ENCODE peak calls at places on chromosome 18, in five cellular contexts. G, W, J, C and U are unnamed samples.

GRCh38 chr18:46414863-46415262 is 242.2 kb downstream of the LOXHD1 start:
- DNase-seq in J (no peak), G (no peak), W (no peak), C (no peak), U (no peak)

GRCh38 chr18:46324556-46324955 is 220.4 kb downstream of the HAUS1 start:
- DNase-seq in J (no peak), W (no peak), C (peak), G (peak), U (no peak)

GRCh38 chr18:24536326-24536725 is 75.9 kb downstream of the HRH4 start:
- DNase-seq in C (no peak), J (no peak), G (peak), W (no peak), U (no peak)

GRCh38 chr18:36809590-36810381 is 19.0 kb downstream of the TPGS2 start:
- DNase-seq in G (peak), W (no peak), C (peak), J (peak), U (no peak)

GRCh38 chr18:55418439-55418838 is 169.6 kb downstream of the TCF4 start:
- DNase-seq in G (no peak), C (no peak), J (no peak), W (no peak), U (no peak)

GRCh38 chr18:21903688-21904087 is 163.1 kb downstream of the MIB1 start:
- DNase-seq in W (no peak), J (no peak), G (no peak), C (no peak), U (no peak)

GRCh38 chr18:58638446-58638845 is 9.6 kb upstream of the ALPK2 start:
- DNase-seq in W (no peak), J (no peak), C (no peak), G (no peak), U (no peak)

GRCh38 chr18:23932385-23933067 is 82.0 kb upstream of the TTC39C start:
- DNase-seq in G (peak), W (no peak), J (no peak), C (no peak), U (no peak)

GRCh38 chr18:78547817-78548216 is 431.8 kb upstream of the SALL3 start:
- DNase-seq in C (no peak), G (no peak), J (no peak), W (no peak), U (no peak)

GRCh38 chr18:3177902-3178687 is 41.7 kb downstream of the MYOM1 start:
- DNase-seq in W (no peak), J (peak), C (no peak), G (no peak), U (peak)

GRCh38 chr18:62710417-62710816 is 4.9 kb upstream of the PHLPP1 start:
- DNase-seq in J (no peak), W (no peak), C (peak), G (peak), U (no peak)

GRCh38 chr18:23283933-23284430 is 148.7 kb downstream of the CABLES1 start:
- DNase-seq in J (no peak), C (peak), G (peak), W (no peak), U (no peak)

GRCh38 chr18:49788327-49788908 is 24.9 kb downstream of the ACAA2 start:
- DNase-seq in C (peak), G (peak), J (no peak), W (no peak), U (no peak)

GRCh38 chr18:70322928-70323327 is 34.1 kb downstream of the SOCS6 start:
- DNase-seq in W (no peak), C (peak), G (peak), J (no peak), U (no peak)

GRCh38 chr18:23406271-23406787 is 46.8 kb upstream of the RIOK3 start:
- DNase-seq in C (peak), W (no peak), G (peak), J (no peak), U (no peak)

GRCh38 chr18:7921938-7922587 is 354.9 kb downstream of the PTPRM start:
- DNase-seq in W (no peak), C (peak), G (peak), J (no peak), U (no peak)

GRCh38 chr18:7924616-7925015 is 357.5 kb downstream of the PTPRM start:
- DNase-seq in C (no peak), W (no peak), J (no peak), G (no peak), U (no peak)

GRCh38 chr18:70221156-70221910 is 15.8 kb upstream of the RTTN start:
- DNase-seq in G (no peak), W (no peak), J (no peak), C (no peak), U (no peak)

GRCh38 chr18:9101730-9102390 is 639 bp upstream of the NDUFV2 start:
- DNase-seq in J (no peak), G (peak), W (no peak), C (peak), U (no peak)

GRCh38 chr18:76491801-76492668 is 3.0 kb downstream of the ZNF516 start:
- DNase-seq in J (no peak), W (no peak), G (peak), C (peak), U (no peak)

GRCh38 chr18:56891116-56891515 is 240.0 kb downstream of the WDR7 start:
- DNase-seq in W (no peak), J (no peak), C (no peak), G (peak), U (no peak)

GRCh38 chr18:13809521-13810252 is 14.3 kb upstream of the MC5R start:
- DNase-seq in J (no peak), G (no peak), C (peak), W (no peak), U (no peak)

GRCh38 chr18:13619505-13620205 is 106.7 kb downstream of the FAM210A start:
- DNase-seq in G (no peak), W (peak), J (no peak), C (no peak), U (no peak)

GRCh38 chr18:56248613-56249235 is 389.7 kb downstream of the TXNL1 start:
- DNase-seq in W (no peak), C (no peak), G (no peak), J (peak), U (no peak)

GRCh38 chr18:54392621-54393023 is 34.9 kb downstream of the C18orf54 start:
- DNase-seq in G (peak), C (peak), J (peak), W (no peak), U (no peak)

GRCh38 chr18:31206787-31207381 is 44.2 kb upstream of the DSC1 start:
- DNase-seq in G (no peak), J (peak), C (peak), W (peak), U (no peak)

GRCh38 chr18:27619259-27619772 is 434.2 kb upstream of the CHST9 start:
- DNase-seq in J (no peak), C (no peak), W (no peak), G (no peak), U (no peak)

GRCh38 chr18:45384137-45384998 is 230.9 kb upstream of the SLC14A2 start:
- DNase-seq in W (no peak), G (peak), C (peak), J (peak), U (no peak)

GRCh38 chr18:9792565-9793226 is 84.6 kb downstream of the RAB31 start:
- DNase-seq in J (peak), G (no peak), W (no peak), C (peak), U (no peak)

GRCh38 chr18:59232309-59233016 is 12.5 kb downstream of the GRP start:
- DNase-seq in G (no peak), W (no peak), C (no peak), J (no peak), U (no peak)

GRCh38 chr18:49814147-49814499 is 790 bp upstream of the ACAA2 start:
- DNase-seq in G (peak), J (no peak), W (peak), C (peak), U (no peak)

GRCh38 chr18:79971986-79972385 is 7.5 kb downstream of the HSBP1L1 start:
- DNase-seq in G (no peak), C (no peak), J (no peak), W (no peak), U (no peak)

GRCh38 chr18:69787825-69788547 is 159.7 kb downstream of the CD226 start:
- DNase-seq in G (peak), J (no peak), C (peak), W (no peak), U (no peak)

GRCh38 chr18:47615043-47615442 is 315.4 kb downstream of the SMAD2 start:
- DNase-seq in W (no peak), G (no peak), C (no peak), J (no peak), U (no peak)

GRCh38 chr18:47613929-47614328 is 316.5 kb downstream of the SMAD2 start:
- DNase-seq in J (no peak), W (no peak), G (no peak), C (no peak), U (no peak)

GRCh38 chr18:47619771-47620170 is 310.7 kb downstream of the SMAD2 start:
- DNase-seq in J (no peak), G (no peak), W (no peak), C (no peak), U (no peak)

DNA sequence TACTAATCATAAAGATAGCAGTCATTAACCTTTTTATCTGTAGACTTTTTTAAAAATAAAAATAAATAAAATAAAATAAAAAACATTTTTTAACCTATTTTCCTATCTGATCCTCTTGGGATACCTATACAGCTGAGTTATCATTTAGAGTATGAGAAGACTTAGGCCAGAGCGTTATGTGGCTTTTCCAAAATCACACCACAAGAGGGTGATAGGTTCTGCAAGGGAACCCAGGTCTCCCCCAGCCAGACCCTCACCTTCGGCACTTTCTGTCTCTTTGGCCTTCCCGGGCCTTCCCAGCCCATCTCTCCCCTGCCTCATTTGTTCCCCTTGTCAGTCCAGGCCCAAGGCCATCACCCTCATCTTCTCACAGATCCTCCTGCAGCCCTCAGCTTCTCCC is 311.7 kb downstream of the SMAD2 start:
- DNase-seq in C (no peak), W (no peak), G (no peak), J (no peak), U (no peak)
- TF ChIP-seq CTCF in C (no peak), W (no peak), G (no peak), J (no peak), U (no peak)

DNA sequence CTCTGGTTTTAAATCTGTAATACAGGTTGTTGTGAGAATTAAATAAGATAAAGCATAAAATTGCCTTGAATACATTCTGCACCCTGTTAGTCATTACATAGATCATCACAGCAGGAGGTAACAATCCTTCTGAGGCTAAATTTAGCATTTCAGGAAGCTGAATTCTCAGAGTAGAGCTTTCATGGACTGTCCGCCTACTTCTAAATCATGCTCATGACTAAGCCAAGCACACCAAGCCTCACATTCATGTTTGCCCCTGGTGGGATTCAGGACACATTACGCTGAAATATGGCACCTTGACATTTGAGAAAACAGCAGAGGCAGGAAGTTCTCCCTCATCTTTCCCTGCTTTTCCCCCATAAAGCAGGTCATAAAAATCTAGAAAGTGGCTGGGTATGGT is 16.6 kb upstream of the PIK3C3 start:
- DNase-seq in W (no peak), J (no peak), G (peak), C (peak), U (no peak)
- TF ChIP-seq CTCF in W (no peak), J (no peak), G (no peak), C (no peak), U (no peak)

DNA sequence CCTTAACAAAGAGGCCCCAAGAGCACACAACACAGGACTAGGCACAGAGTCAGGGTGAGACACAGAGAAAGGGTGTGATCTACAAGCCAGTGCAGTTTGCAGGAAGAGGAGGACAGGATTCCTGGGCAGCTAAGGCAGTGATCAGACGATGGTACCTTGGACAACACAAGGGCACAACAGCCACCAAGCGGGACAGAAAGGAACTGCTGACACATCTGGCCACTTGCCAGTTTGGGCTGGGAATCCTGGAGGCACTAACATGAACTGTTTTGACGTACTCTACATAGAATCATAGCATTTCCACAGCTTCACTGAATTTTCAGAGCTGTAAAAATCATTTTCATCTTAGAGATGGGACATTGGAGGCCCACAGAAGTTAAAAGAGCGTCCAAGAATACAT is 221.5 kb upstream of the SLC35G4 start:
- DNase-seq in J (peak), W (no peak), C (peak), G (peak), U (no peak)
- TF ChIP-seq CTCF in J (peak), W (peak), C (peak), G (no peak), U (no peak)

GRCh38 chr18:32577561-32577960 is 106.9 kb upstream of the GAREM1 start:
- DNase-seq in J (no peak), G (no peak), W (no peak), C (no peak), U (no peak)

GRCh38 chr18:32576296-32576916 is 105.7 kb upstream of the GAREM1 start:
- DNase-seq in J (no peak), G (peak), C (peak), W (no peak), U (no peak)
- TF ChIP-seq CTCF in J (no peak), G (no peak), C (peak), W (no peak), U (no peak)

GRCh38 chr18:26089247-26090129 is 925 bp downstream of the SS18 start:
- DNase-seq in C (peak), J (peak), G (peak), W (no peak), U (no peak)

GRCh38 chr18:26090130-26091046 is at the start of gene SS18:
- DNase-seq in C (peak), G (peak), W (peak), J (peak), U (peak)

GRCh38 chr18:26091047-26091630 is 726 bp upstream of the SS18 start:
- DNase-seq in W (no peak), G (no peak), J (peak), C (no peak), U (no peak)

GRCh38 chr18:26086959-26087358 is 3.5 kb downstream of the SS18 start:
- DNase-seq in G (no peak), C (no peak), W (no peak), J (no peak), U (no peak)

DNA sequence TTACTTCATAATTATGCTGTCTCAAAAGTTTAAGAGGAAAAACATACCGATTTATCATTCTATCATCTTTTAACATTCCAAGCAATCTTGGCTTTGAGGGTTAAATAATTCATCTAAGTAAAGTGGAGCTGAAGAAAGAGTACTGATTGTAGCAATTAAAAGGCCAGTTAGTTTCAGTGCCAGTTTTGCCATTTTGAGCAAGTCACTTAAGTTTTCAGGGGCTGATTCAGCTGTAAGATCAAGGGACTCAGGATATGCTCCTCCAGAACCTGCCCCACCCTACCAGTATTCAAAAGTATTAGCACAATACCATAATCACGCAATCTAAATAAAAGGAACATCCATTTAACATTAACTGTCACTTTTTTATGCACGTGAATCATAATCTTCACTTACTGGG is 1.9 kb downstream of the SS18 start:
- DNase-seq in J (no peak), G (peak), C (peak), W (no peak), U (no peak)
- TF ChIP-seq CTCF in J (no peak), G (no peak), C (no peak), W (no peak), U (no peak)